ENCODE peak calls at places on chromosome 4, in six cellular contexts. O is neural crest cell; I is fibroblast of lung; M is activated CD4-positive, alpha-beta T cell treated with anti-CD3 and anti-CD28 coated beads, Interleukin-2, amount 10 ng/mL, durations not matched to agents 7 days and 5 days; N is suprapubic skin; C is amniotic stem cell. K is an unnamed sample.

GRCh38 chr4:167114416-167114971 is 119.8 kb downstream of the SPOCK3 start:
- DNase-seq in I (peak), O (no peak), C (no peak), M (no peak), N (no peak), K (no peak)

GRCh38 chr4:29081230-29081955 is 1638.8 kb upstream of the PCDH7 start:
- DNase-seq in O (no peak), N (no peak), M (no peak), C (no peak), I (peak), K (no peak)

GRCh38 chr4:153713840-153714239 is 29.8 kb downstream of the TLR2 start:
- DNase-seq in N (no peak), O (no peak), M (no peak), I (peak), C (no peak), K (no peak)

GRCh38 chr4:168892456-168892855 is 117.6 kb downstream of the CBR4 start:
- DNase-seq in C (no peak), O (no peak), I (no peak), N (no peak), M (no peak), K (no peak)

GRCh38 chr4:163748474-163748873 is 254.0 kb downstream of the TMA16 start:
- DNase-seq in C (no peak), M (no peak), I (peak), O (no peak), N (no peak), K (no peak)

GRCh38 chr4:172666711-172667368 is 501.8 kb upstream of the GALNT7 start:
- DNase-seq in I (no peak), N (no peak), O (no peak), M (no peak), C (no peak), K (peak)

GRCh38 chr4:69894706-69895105 is 34.8 kb upstream of the SULT1E1 start:
- DNase-seq in O (no peak), M (no peak), C (no peak), I (no peak), N (no peak), K (no peak)

GRCh38 chr4:23384741-23385140 is 505.1 kb downstream of the PPARGC1A start:
- DNase-seq in N (no peak), O (no peak), M (no peak), I (peak), C (no peak), K (no peak)

GRCh38 chr4:185209031-185209851 is at the start of gene SNX25:
- DNase-seq in O (peak), M (peak), C (no peak), N (peak), I (peak), K (peak)

GRCh38 chr4:185771696-185772390 is 40.2 kb downstream of the SORBS2 start:
- DNase-seq in N (no peak), C (no peak), M (no peak), O (no peak), I (no peak), K (no peak)

GRCh38 chr4:77043507-77044131 is 32.2 kb downstream of the CCNI start:
- DNase-seq in N (no peak), I (no peak), M (no peak), O (no peak), C (no peak), K (no peak)

GRCh38 chr4:7206385-7206784 is 14.0 kb downstream of the SORCS2 start:
- DNase-seq in I (peak), C (no peak), N (no peak), M (no peak), O (no peak), K (peak)

GRCh38 chr4:26311633-26312032 is 9.2 kb upstream of the RBPJ start:
- DNase-seq in I (no peak), N (no peak), C (no peak), M (no peak), O (no peak), K (no peak)

GRCh38 chr4:55722132-55722531 is 86.0 kb upstream of the NMU start:
- DNase-seq in I (no peak), N (no peak), O (no peak), C (no peak), M (no peak), K (no peak)

GRCh38 chr4:76882630-76883029 is 15.3 kb downstream of the SOWAHB start:
- DNase-seq in N (no peak), O (no peak), I (no peak), C (no peak), M (no peak), K (no peak)

GRCh38 chr4:112082954-112083586 is 62.2 kb upstream of the FAM241A start:
- DNase-seq in N (no peak), O (no peak), C (no peak), I (peak), M (no peak), K (no peak)

GRCh38 chr4:129614581-129614980 is 518.6 kb downstream of the C4orf33 start:
- DNase-seq in C (no peak), I (no peak), O (no peak), M (no peak), N (no peak), K (peak)